ENCODE peak calls at places on chromosomes 13 and 19, in seven cellular contexts. Y, O, M, X, B, N and D are unnamed samples.

GRCh38 chr19:48244289-48244688 is 11.4 kb downstream of the CARD8 start:
- DNase-seq in Y (no peak), O (no peak), M (no peak), X (peak; percentile 44), B (no peak), N (no peak), D (no peak)

GRCh38 chr13:30019648-30020626 is 169.5 kb upstream of the UBL3 start:
- DNase-seq in Y (no peak), O (no peak), M (no peak), X (no peak), B (no peak), N (no peak), D (no peak)

GRCh38 chr19:10045371-10045770 is 32.1 kb downstream of the RDH8 start:
- DNase-seq in Y (no peak), O (no peak), M (no peak), X (no peak), B (no peak), N (no peak), D (no peak)

GRCh38 chr13:48126944-48127814 is 32.3 kb upstream of the MED4 start:
- DNase-seq in Y (peak; percentile 51), O (peak; percentile 67), M (peak; percentile 83), X (peak; percentile 39), B (no peak), N (peak; percentile 66), D (peak; percentile 63)

GRCh38 chr19:4391701-4392543 is 8.4 kb downstream of the SH3GL1 start:
- DNase-seq in Y (no peak), O (peak; percentile 90), M (peak; percentile 66), X (no peak), B (peak; percentile 86), N (no peak), D (no peak)

GRCh38 chr19:4633140-4633967 is 6.0 kb upstream of the TNFAIP8L1 start:
- DNase-seq in Y (peak; percentile 88), O (peak; percentile 82), M (peak; percentile 68), X (no peak), B (no peak), N (peak; percentile 69), D (no peak)

GRCh38 chr19:45729774-45730388 is 815 bp downstream of the FBXO46 start:
- DNase-seq in Y (no peak), O (peak; percentile 28), M (no peak), X (no peak), B (no peak), N (peak; percentile 45), D (no peak)

GRCh38 chr13:40476175-40476958 is 190.1 kb downstream of the FOXO1 start:
- DNase-seq in Y (no peak), O (peak; percentile 59), M (peak; percentile 51), X (no peak), B (no peak), N (no peak), D (no peak)

GRCh38 chr19:49929121-49929610 is at the start of the genes ATF5 and NUP62:
- DNase-seq in Y (peak; percentile 80), O (peak; percentile 93), M (peak; percentile 84), X (peak; percentile 95), B (peak; percentile 97), N (peak; percentile 93), D (peak; percentile 88)

GRCh38 chr13:80962173-80962572 is 621.2 kb upstream of the SPRY2 start:
- DNase-seq in Y (no peak), O (no peak), M (no peak), X (no peak), B (no peak), N (no peak), D (no peak)

GRCh38 chr19:45901912-45902650 is at the start of gene MYPOP:
- DNase-seq in Y (peak; percentile 33), O (peak; percentile 23), M (no peak), X (no peak), B (no peak), N (no peak), D (peak; percentile 23)

GRCh38 chr19:4493929-4494690 is 22.0 kb downstream of the HDGFL2 start:
- DNase-seq in Y (no peak), O (no peak), M (no peak), X (peak; percentile 29), B (peak; percentile 84), N (no peak), D (no peak)

GRCh38 chr19:5680437-5681368 is at the start of the genes HSD11B1L and MICOS13:
- DNase-seq in Y (peak; percentile 99), O (peak; percentile 100), M (peak; percentile 99), X (peak; percentile 98), B (peak; percentile 99), N (peak; percentile 100), D (peak; percentile 99)

GRCh38 chr19:29737461-29738000 is 22.5 kb upstream of the C19orf12 start:
- DNase-seq in Y (no peak), O (no peak), M (no peak), X (no peak), B (no peak), N (no peak), D (no peak)

GRCh38 chr19:5711713-5712161 is 8.2 kb downstream of the LONP1 start:
- DNase-seq in Y (no peak), O (no peak), M (no peak), X (no peak), B (peak; percentile 83), N (no peak), D (no peak)

GRCh38 chr13:99335603-99336002 is 28.4 kb upstream of the GPR183 start:
- DNase-seq in Y (no peak), O (peak; percentile 25), M (no peak), X (no peak), B (no peak), N (peak; percentile 60), D (no peak)

GRCh38 chr19:1259873-1260748 is 9.0 kb upstream of the CIRBP start:
- DNase-seq in Y (no peak), O (peak; percentile 61), M (no peak), X (no peak), B (no peak), N (peak; percentile 71), D (no peak)

GRCh38 chr13:32407854-32408253 is 20.1 kb downstream of the N4BP2L1 start:
- DNase-seq in Y (no peak), O (no peak), M (no peak), X (no peak), B (no peak), N (peak; percentile 84), D (no peak)

GRCh38 chr19:41649827-41650226 is 23.0 kb upstream of the CEACAM4 start:
- DNase-seq in Y (no peak), O (no peak), M (no peak), X (no peak), B (no peak), N (no peak), D (no peak)

GRCh38 chr19:34418300-34418699 is 9.9 kb upstream of the UBA2 start:
- DNase-seq in Y (no peak), O (no peak), M (no peak), X (no peak), B (no peak), N (no peak), D (no peak)

GRCh38 chr19:34411216-34411615 is 7.0 kb downstream of the PDCD2L start:
- DNase-seq in Y (no peak), O (no peak), M (no peak), X (no peak), B (no peak), N (no peak), D (no peak)

DNA sequence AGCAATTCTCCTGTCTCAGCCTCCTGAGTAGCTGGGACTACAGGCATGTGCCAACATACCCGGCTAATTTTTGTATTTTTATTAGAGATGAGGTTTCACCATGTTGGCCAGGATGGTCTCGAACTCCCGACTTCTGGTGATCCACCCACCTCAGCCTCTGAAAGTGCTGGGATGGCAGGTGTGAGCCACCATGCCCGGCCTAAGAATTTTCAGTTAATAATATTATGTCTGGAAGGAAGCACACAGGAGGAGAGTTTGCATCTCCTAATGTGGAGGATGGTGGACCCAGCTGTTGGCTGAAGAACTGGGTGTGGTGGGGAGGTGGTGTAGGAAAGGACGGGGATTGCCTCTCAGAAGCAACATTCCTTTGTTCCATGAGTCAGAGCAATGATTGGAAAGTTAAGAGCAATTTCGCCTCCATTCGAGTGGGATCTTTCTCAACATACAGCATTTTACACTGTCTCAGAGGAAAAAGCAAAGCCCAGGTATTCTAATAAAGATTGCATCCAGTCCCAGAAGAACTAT is 11.9 kb downstream of the PDCD2L start:
- DNase-seq in Y (no peak), O (peak; percentile 25), M (no peak), X (no peak), B (no peak), N (no peak), D (no peak)
- TF ChIP-seq CTCF in Y (no peak), O (no peak), M (no peak), X (no peak), B (no peak), N (no peak), D (no peak)

DNA sequence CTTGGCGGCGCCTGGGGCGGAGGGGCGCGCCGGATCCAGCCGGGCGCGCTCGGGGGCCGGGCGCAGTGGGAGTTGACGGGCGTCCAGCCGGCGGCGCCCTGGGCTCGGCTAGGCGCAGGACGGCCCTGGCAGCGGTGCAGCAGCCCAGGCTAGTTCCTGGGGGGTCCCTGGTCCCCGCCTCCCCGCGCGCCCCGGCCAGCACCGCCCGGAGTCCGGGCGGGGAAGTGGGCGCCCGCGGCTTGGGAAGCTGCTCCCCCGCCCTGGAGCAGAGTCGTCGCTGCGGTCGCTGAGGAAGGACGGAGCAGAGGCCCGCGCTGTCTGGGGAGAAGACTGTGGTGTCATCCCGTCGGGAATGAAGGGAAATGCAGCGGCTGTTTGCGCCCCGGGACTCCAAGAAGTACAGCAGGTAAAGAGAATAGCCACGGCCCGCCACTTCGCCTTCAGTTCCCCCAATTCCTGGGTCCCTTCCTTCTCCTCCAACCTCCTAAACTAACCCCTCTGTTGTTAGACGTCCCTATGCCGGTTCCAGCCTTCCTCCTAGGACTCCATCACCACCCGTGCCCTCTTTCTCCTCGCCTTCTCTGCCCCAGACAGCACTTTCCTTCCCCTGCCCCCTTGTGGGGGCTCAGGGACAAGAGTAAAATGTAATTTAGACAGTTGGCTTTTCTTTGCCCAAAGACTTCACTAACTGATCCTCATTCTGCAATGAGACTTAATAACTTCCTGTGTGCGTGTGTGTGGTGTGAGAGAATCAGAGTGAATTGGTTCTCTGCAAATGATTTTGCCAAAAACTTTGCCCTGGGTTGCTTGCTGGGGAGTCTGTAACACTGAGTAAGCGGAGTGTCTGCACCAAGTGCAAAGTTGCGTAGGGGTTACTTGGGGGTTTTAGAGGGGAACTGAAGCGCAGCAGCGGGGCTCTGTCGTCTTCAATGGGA is 20.3 kb upstream of the SGCG start:
- DNase-seq in Y (peak; percentile 38), O (peak; percentile 41), M (peak; percentile 71), X (no peak), B (no peak), N (no peak), D (no peak)
- TF ChIP-seq CTCF in Y (no peak), O (no peak), M (no peak), X (no peak), B (no peak), N (no peak), D (no peak)

GRCh38 chr19:38640368-38640767 is 7.1 kb upstream of the ACTN4 start:
- DNase-seq in Y (no peak), O (no peak), M (no peak), X (no peak), B (no peak), N (no peak), D (no peak)
- TF ChIP-seq CTCF in Y (no peak), O (no peak), M (no peak), X (no peak), B (no peak), N (no peak), D (no peak)

DNA sequence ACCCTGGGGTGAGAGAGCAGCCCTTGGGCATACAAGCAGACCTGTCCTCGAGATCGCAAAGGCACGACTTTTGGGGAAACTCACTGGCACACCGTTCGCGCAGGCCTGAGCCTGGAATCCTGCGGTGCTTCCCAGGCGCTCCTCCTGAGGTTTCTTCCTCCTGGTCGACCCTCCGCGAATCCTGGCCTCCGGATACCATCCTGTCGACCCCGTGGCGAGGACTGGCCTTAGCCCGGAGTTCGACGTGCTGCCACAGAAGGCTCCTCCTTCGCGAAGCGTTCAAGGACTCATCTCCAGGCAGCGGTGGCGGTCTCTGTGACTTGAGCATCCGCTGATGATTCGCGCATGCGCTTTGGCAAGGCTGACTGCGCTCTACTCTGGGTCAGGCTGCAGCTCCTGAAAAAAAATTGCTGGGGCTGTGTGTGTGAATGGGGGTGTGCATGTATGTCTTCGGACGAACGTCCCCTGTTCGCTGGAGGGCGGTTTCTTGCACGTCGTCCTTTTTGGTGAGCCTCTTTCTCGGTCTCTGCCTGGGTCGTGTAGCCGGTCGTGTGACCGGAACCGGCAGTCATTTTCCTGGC is 64.4 kb upstream of the ZNF527 start:
- DNase-seq in Y (no peak), O (no peak), M (no peak), X (no peak), B (no peak), N (no peak), D (no peak)
- TF ChIP-seq CTCF in Y (no peak), O (no peak), M (no peak), X (no peak), B (no peak), N (no peak), D (no peak)